ENCODE peak calls at places on chromosomes 16 and 17, in four cellular contexts. L, V, R and O are unnamed samples.

GRCh38 chr17:57627591-57627990 is 117.5 kb downstream of the CCDC182 start:
- DNase-seq in R (no peak), V (no peak), L (no peak), O (no peak)

GRCh38 chr17:46780003-46780373 is 38.5 kb downstream of the WNT3 start:
- DNase-seq in R (no peak), V (no peak), L (no peak), O (no peak)

GRCh38 chr16:88744520-88744835 is 38.2 kb downstream of the CTU2 start:
- DNase-seq in L (no peak), R (no peak), V (no peak), O (no peak)

GRCh38 chr17:72191901-72192300 is 71.1 kb downstream of the SOX9 start:
- DNase-seq in R (no peak), V (no peak), L (no peak), O (peak)

GRCh38 chr17:54901230-54901847 is 687 bp downstream of the TOM1L1 start:
- DNase-seq in V (peak), L (no peak), R (peak), O (no peak)

GRCh38 chr17:15262291-15263205 is 2.6 kb downstream of the PMP22 start:
- DNase-seq in R (peak), L (no peak), V (peak), O (peak)

GRCh38 chr16:71771571-71771970 is 37.1 kb downstream of the AP1G1 start:
- DNase-seq in V (no peak), R (no peak), L (no peak), O (no peak)

GRCh38 chr17:39791296-39791992 is 53.7 kb downstream of the GRB7 start:
- DNase-seq in R (no peak), L (no peak), V (no peak), O (no peak)